ENCODE peak calls at places on chromosomes 12 and 14, in four cellular contexts. M is pancreas, I is neural crest cell, D is KG1. A is an unnamed sample.

GRCh38 chr14:79254069-79254775 is 957.1 kb downstream of the DIO2 start:
- DNase-seq in M (no peak), I (no peak), D (no peak), A (no peak)

GRCh38 chr14:97177635-97178034 is 380.5 kb downstream of the VRK1 start:
- DNase-seq in M (no peak), I (no peak), D (no peak), A (no peak)

GRCh38 chr14:61542848-61543790 is 152.2 kb upstream of the HIF1A start:
- DNase-seq in M (no peak), I (no peak), D (no peak), A (no peak)

GRCh38 chr14:60655898-60656754 is 6.8 kb upstream of the SIX1 start:
- DNase-seq in M (no peak), I (no peak), D (no peak), A (no peak)

GRCh38 chr14:103185051-103186027 is 62.1 kb downstream of the TNFAIP2 start:
- DNase-seq in M (no peak), I (no peak), D (no peak), A (no peak)

GRCh38 chr14:80607430-80608200 is 333.9 kb downstream of the CEP128 start:
- DNase-seq in M (no peak), I (no peak), D (no peak), A (no peak)

GRCh38 chr14:75401356-75401755 is 26.5 kb upstream of the JDP2 start:
- DNase-seq in M (no peak), I (no peak), D (no peak), A (no peak)

GRCh38 chr12:76346236-76346635 is 2.0 kb downstream of the BBS10 start:
- DNase-seq in M (no peak), I (no peak), D (no peak), A (no peak)

GRCh38 chr14:70045715-70046535 is 142.8 kb downstream of the SLC8A3 start:
- DNase-seq in M (peak), I (peak), D (no peak), A (no peak)

GRCh38 chr14:80216818-80217217 is 5.5 kb upstream of the DIO2 start:
- DNase-seq in M (no peak), I (no peak), D (no peak), A (no peak)

GRCh38 chr12:110079477-110080400 is 31.4 kb upstream of the C12orf76 start:
- DNase-seq in M (no peak), I (no peak), D (peak), A (no peak)

GRCh38 chr14:102363182-102363952 is 626 bp downstream of the TECPR2 start:
- DNase-seq in M (no peak), I (peak), D (no peak), A (no peak)

GRCh38 chr12:5171701-5172100 is 128.0 kb downstream of the KCNA5 start:
- DNase-seq in M (no peak), I (peak), D (no peak), A (no peak)

GRCh38 chr12:74166096-74166495 is 371.5 kb upstream of the ATXN7L3B start:
- DNase-seq in M (no peak), I (no peak), D (no peak), A (no peak)

GRCh38 chr12:4270670-4271432 is 2.7 kb upstream of the CCND2 start:
- DNase-seq in M (peak), I (peak), D (peak), A (no peak)

GRCh38 chr12:11723993-11724392 is 74.5 kb downstream of the ETV6 start:
- DNase-seq in M (no peak), I (no peak), D (no peak), A (no peak)

GRCh38 chr12:47736877-47737676 is 11.8 kb upstream of the ENDOU start:
- DNase-seq in M (peak), I (no peak), D (no peak), A (no peak)

GRCh38 chr12:19402743-19403400 is 36.4 kb upstream of the AEBP2 start:
- DNase-seq in M (peak), I (no peak), D (no peak), A (no peak)

GRCh38 chr14:75602527-75602926 is 24.1 kb downstream of the FLVCR2 start:
- DNase-seq in M (no peak), I (no peak), D (no peak), A (no peak)

GRCh38 chr14:36517242-36518030 is 2.6 kb downstream of the NKX2-1 start:
- DNase-seq in M (peak), I (no peak), D (no peak), A (no peak)

GRCh38 chr12:14982986-14983385 is 10.1 kb downstream of the PDE6H start:
- DNase-seq in M (no peak), I (no peak), D (no peak), A (no peak)

GRCh38 chr12:57215668-57216013 is 953 bp upstream of the NXPH4 start:
- DNase-seq in M (no peak), I (no peak), D (no peak), A (no peak)

GRCh38 chr12:110270125-110270962 is 10.7 kb upstream of the ATP2A2 start:
- DNase-seq in M (no peak), I (no peak), D (no peak), A (no peak)

GRCh38 chr12:117884161-117884560 is 84.6 kb downstream of the KSR2 start:
- DNase-seq in M (no peak), I (no peak), D (no peak), A (no peak)

GRCh38 chr12:131117438-131118245 is 163.9 kb downstream of the ADGRD1 start:
- DNase-seq in M (peak), I (no peak), D (no peak), A (no peak)

GRCh38 chr14:59126714-59127436 is 61.6 kb upstream of the DAAM1 start:
- DNase-seq in M (no peak), I (peak), D (peak), A (no peak)